ENCODE peak calls at places on chromosomes 4 and X, in four cellular contexts. One of them, this sample, is unnamed.

GRCh38 chr4:13309751-13310150 is 174.4 kb downstream of the RAB28 start:
- DNase-seq in stimulated activated CD8-positive, alpha-beta memory T cell treated with anti-CD3 and anti-CD28 coated beads, Interleukin-12 subunit alpha, Interleukin-12 subunit beta, amount 100 ng/mL, for 4 hours: no peak
- DNase-seq in HFF-Myc: no peak
- DNase-seq in OCI-M1: no peak
- DNase-seq in this sample: no peak

GRCh38 chrX:140110081-140110650 is 144.8 kb upstream of the CXorf66 start:
- DNase-seq in OCI-M1: no peak
- DNase-seq in stimulated activated CD8-positive, alpha-beta memory T cell treated with anti-CD3 and anti-CD28 coated beads, Interleukin-12 subunit alpha, Interleukin-12 subunit beta, amount 100 ng/mL, for 4 hours: no peak
- DNase-seq in HFF-Myc: no peak
- DNase-seq in this sample: no peak

GRCh38 chr4:21507439-21507838 is 441.1 kb downstream of the KCNIP4 start:
- DNase-seq in HFF-Myc: no peak
- DNase-seq in OCI-M1: peak
- DNase-seq in stimulated activated CD8-positive, alpha-beta memory T cell treated with anti-CD3 and anti-CD28 coated beads, Interleukin-12 subunit alpha, Interleukin-12 subunit beta, amount 100 ng/mL, for 4 hours: no peak
- DNase-seq in this sample: no peak

GRCh38 chr4:8912506-8912905 is 40.9 kb upstream of the HMX1 start:
- DNase-seq in OCI-M1: no peak
- DNase-seq in HFF-Myc: no peak
- DNase-seq in stimulated activated CD8-positive, alpha-beta memory T cell treated with anti-CD3 and anti-CD28 coated beads, Interleukin-12 subunit alpha, Interleukin-12 subunit beta, amount 100 ng/mL, for 4 hours: no peak
- DNase-seq in this sample: peak

GRCh38 chr4:4271912-4272311 is 18.0 kb downstream of the LYAR start:
- DNase-seq in HFF-Myc: no peak
- DNase-seq in OCI-M1: no peak
- DNase-seq in stimulated activated CD8-positive, alpha-beta memory T cell treated with anti-CD3 and anti-CD28 coated beads, Interleukin-12 subunit alpha, Interleukin-12 subunit beta, amount 100 ng/mL, for 4 hours: no peak
- DNase-seq in this sample: no peak

GRCh38 chrX:7985568-7985967 is 58.4 kb upstream of the PNPLA4 start:
- DNase-seq in HFF-Myc: no peak
- DNase-seq in stimulated activated CD8-positive, alpha-beta memory T cell treated with anti-CD3 and anti-CD28 coated beads, Interleukin-12 subunit alpha, Interleukin-12 subunit beta, amount 100 ng/mL, for 4 hours: no peak
- DNase-seq in OCI-M1: no peak
- DNase-seq in this sample: no peak

GRCh38 chr4:128570380-128570779 is 239.1 kb upstream of the JADE1 start:
- DNase-seq in stimulated activated CD8-positive, alpha-beta memory T cell treated with anti-CD3 and anti-CD28 coated beads, Interleukin-12 subunit alpha, Interleukin-12 subunit beta, amount 100 ng/mL, for 4 hours: no peak
- DNase-seq in HFF-Myc: no peak
- DNase-seq in OCI-M1: peak
- DNase-seq in this sample: no peak

GRCh38 chr4:40916218-40916555 is 166.4 kb downstream of the NSUN7 start:
- DNase-seq in OCI-M1: no peak
- DNase-seq in HFF-Myc: no peak
- DNase-seq in stimulated activated CD8-positive, alpha-beta memory T cell treated with anti-CD3 and anti-CD28 coated beads, Interleukin-12 subunit alpha, Interleukin-12 subunit beta, amount 100 ng/mL, for 4 hours: no peak
- DNase-seq in this sample: no peak

GRCh38 chrX:69103539-69103938 is 61.7 kb downstream of the PJA1 start:
- DNase-seq in HFF-Myc: no peak
- DNase-seq in stimulated activated CD8-positive, alpha-beta memory T cell treated with anti-CD3 and anti-CD28 coated beads, Interleukin-12 subunit alpha, Interleukin-12 subunit beta, amount 100 ng/mL, for 4 hours: no peak
- DNase-seq in OCI-M1: no peak
- DNase-seq in this sample: no peak

GRCh38 chr4:15375707-15376106 is 52.1 kb upstream of the C1QTNF7 start:
- DNase-seq in OCI-M1: no peak
- DNase-seq in stimulated activated CD8-positive, alpha-beta memory T cell treated with anti-CD3 and anti-CD28 coated beads, Interleukin-12 subunit alpha, Interleukin-12 subunit beta, amount 100 ng/mL, for 4 hours: no peak
- DNase-seq in HFF-Myc: no peak
- DNase-seq in this sample: no peak

GRCh38 chr4:109079731-109080130 is 222.7 kb downstream of the COL25A1 start:
- DNase-seq in HFF-Myc: no peak
- DNase-seq in OCI-M1: peak
- DNase-seq in stimulated activated CD8-positive, alpha-beta memory T cell treated with anti-CD3 and anti-CD28 coated beads, Interleukin-12 subunit alpha, Interleukin-12 subunit beta, amount 100 ng/mL, for 4 hours: no peak
- DNase-seq in this sample: no peak

GRCh38 chrX:71366674-71367256 is 608 bp downstream of the TAF1 start:
- DNase-seq in OCI-M1: peak
- DNase-seq in stimulated activated CD8-positive, alpha-beta memory T cell treated with anti-CD3 and anti-CD28 coated beads, Interleukin-12 subunit alpha, Interleukin-12 subunit beta, amount 100 ng/mL, for 4 hours: no peak
- DNase-seq in HFF-Myc: no peak
- DNase-seq in this sample: no peak

GRCh38 chr4:80141543-80141942 is 55.8 kb upstream of the PRDM8 start:
- DNase-seq in OCI-M1: no peak
- DNase-seq in stimulated activated CD8-positive, alpha-beta memory T cell treated with anti-CD3 and anti-CD28 coated beads, Interleukin-12 subunit alpha, Interleukin-12 subunit beta, amount 100 ng/mL, for 4 hours: no peak
- DNase-seq in HFF-Myc: no peak
- DNase-seq in this sample: no peak

GRCh38 chr4:128130621-128131020 is 69.5 kb downstream of the LARP1B start:
- DNase-seq in OCI-M1: no peak
- DNase-seq in HFF-Myc: no peak
- DNase-seq in stimulated activated CD8-positive, alpha-beta memory T cell treated with anti-CD3 and anti-CD28 coated beads, Interleukin-12 subunit alpha, Interleukin-12 subunit beta, amount 100 ng/mL, for 4 hours: no peak
- DNase-seq in this sample: no peak

GRCh38 chr4:158259955-158260575 is 49.8 kb downstream of the TMEM144 start:
- DNase-seq in OCI-M1: peak
- DNase-seq in HFF-Myc: peak
- DNase-seq in stimulated activated CD8-positive, alpha-beta memory T cell treated with anti-CD3 and anti-CD28 coated beads, Interleukin-12 subunit alpha, Interleukin-12 subunit beta, amount 100 ng/mL, for 4 hours: no peak
- DNase-seq in this sample: no peak

GRCh38 chr4:56821394-56822263 is at the start of gene SPINK2:
- DNase-seq in stimulated activated CD8-positive, alpha-beta memory T cell treated with anti-CD3 and anti-CD28 coated beads, Interleukin-12 subunit alpha, Interleukin-12 subunit beta, amount 100 ng/mL, for 4 hours: peak
- DNase-seq in HFF-Myc: no peak
- DNase-seq in OCI-M1: no peak
- DNase-seq in this sample: peak

GRCh38 chrX:6558979-6559378 is 24.1 kb upstream of the VCX3A start:
- DNase-seq in HFF-Myc: no peak
- DNase-seq in stimulated activated CD8-positive, alpha-beta memory T cell treated with anti-CD3 and anti-CD28 coated beads, Interleukin-12 subunit alpha, Interleukin-12 subunit beta, amount 100 ng/mL, for 4 hours: no peak
- DNase-seq in OCI-M1: no peak
- DNase-seq in this sample: no peak

GRCh38 chr4:47032405-47033106 is 1.2 kb downstream of the GABRB1 start:
- DNase-seq in HFF-Myc: peak
- DNase-seq in OCI-M1: peak
- DNase-seq in stimulated activated CD8-positive, alpha-beta memory T cell treated with anti-CD3 and anti-CD28 coated beads, Interleukin-12 subunit alpha, Interleukin-12 subunit beta, amount 100 ng/mL, for 4 hours: no peak
- DNase-seq in this sample: no peak

GRCh38 chrX:19756577-19757131 is 130.7 kb downstream of the SH3KBP1 start:
- DNase-seq in stimulated activated CD8-positive, alpha-beta memory T cell treated with anti-CD3 and anti-CD28 coated beads, Interleukin-12 subunit alpha, Interleukin-12 subunit beta, amount 100 ng/mL, for 4 hours: no peak
- DNase-seq in OCI-M1: no peak
- DNase-seq in HFF-Myc: no peak
- DNase-seq in this sample: no peak

This sample was measured in activated B cell treated with CpG ODN at 0.5 μM for 24 hours.